ENCODE peak calls at places on chromosome 20, in seven cellular contexts. Q, P, U, S, R, J and T are unnamed samples.

GRCh38 chr20:46348972-46349741 is 40.9 kb upstream of the CDH22 start:
- DNase-seq in U (peak), Q (peak), P (peak), J (peak), R (peak), S (peak), T (peak)

GRCh38 chr20:10185741-10186558 is 32.7 kb upstream of the SNAP25 start:
- DNase-seq in R (no peak), Q (no peak), J (no peak), P (no peak), U (peak), S (no peak), T (no peak)

GRCh38 chr20:14235355-14235754 is 102.1 kb downstream of the FLRT3 start:
- DNase-seq in R (no peak), Q (no peak), S (no peak), J (no peak), P (no peak), U (peak), T (no peak)

GRCh38 chr20:46456255-46457028 is 50.0 kb upstream of the ELMO2 start:
- DNase-seq in U (no peak), P (no peak), J (no peak), S (no peak), R (no peak), Q (no peak), T (no peak)

GRCh38 chr20:32706486-32706885 is 32.7 kb upstream of the C20orf203 start:
- DNase-seq in S (no peak), U (no peak), R (no peak), P (no peak), Q (no peak), J (no peak), T (no peak)

GRCh38 chr20:31484001-31484400 is 8.9 kb downstream of the REM1 start:
- DNase-seq in U (no peak), J (no peak), P (no peak), R (peak), Q (peak), S (no peak), T (no peak)

GRCh38 chr20:44414346-44414714 is 58.8 kb downstream of the HNF4A start:
- DNase-seq in U (no peak), S (no peak), P (no peak), R (no peak), Q (no peak), J (no peak), T (no peak)

GRCh38 chr20:3896302-3896701 is 7.1 kb downstream of the PANK2 start:
- DNase-seq in S (no peak), J (no peak), U (peak), Q (no peak), P (no peak), R (no peak), T (no peak)

GRCh38 chr20:20743511-20744169 is 31.2 kb upstream of the RALGAPA2 start:
- DNase-seq in P (no peak), J (no peak), U (no peak), S (peak), R (peak), Q (peak), T (peak)

GRCh38 chr20:64104667-64105451 is 2.5 kb downstream of the NPBWR2 start:
- DNase-seq in J (peak), Q (no peak), S (no peak), U (no peak), P (peak), R (peak), T (no peak)

GRCh38 chr20:53945478-53945877 is 124.9 kb downstream of the BCAS1 start:
- DNase-seq in P (no peak), Q (no peak), J (no peak), R (no peak), S (no peak), U (no peak), T (no peak)

GRCh38 chr20:35166242-35166830 is 5.5 kb upstream of the PROCR start:
- DNase-seq in J (peak), Q (no peak), P (no peak), S (no peak), R (peak), U (peak), T (peak)

GRCh38 chr20:9024596-9024995 is 44.3 kb upstream of the PLCB4 start:
- DNase-seq in R (no peak), U (no peak), Q (no peak), P (no peak), J (no peak), S (no peak), T (no peak)

GRCh38 chr20:49567421-49568256 is at the start of gene PTGIS:
- DNase-seq in R (peak), J (no peak), U (no peak), S (peak), P (no peak), Q (peak), T (peak)

GRCh38 chr20:38844963-38845362 is 39.5 kb downstream of the PPP1R16B start:
- DNase-seq in U (no peak), S (no peak), P (no peak), J (no peak), R (no peak), Q (no peak), T (no peak)

GRCh38 chr20:48846516-48847492 is 19.0 kb upstream of the PREX1 start:
- DNase-seq in S (peak), U (peak), Q (no peak), P (no peak), J (no peak), R (peak), T (peak)

GRCh38 chr20:37414133-37414532 is 68.2 kb downstream of the SRC start:
- DNase-seq in Q (no peak), U (no peak), J (no peak), R (no peak), P (no peak), S (no peak), T (no peak)

GRCh38 chr20:17863577-17864292 is 104.9 kb downstream of the SNX5 start:
- DNase-seq in J (peak), P (peak), Q (no peak), R (no peak), U (no peak), S (no peak), T (no peak)

GRCh38 chr20:24742989-24743388 is 206.1 kb upstream of the CST7 start:
- DNase-seq in R (no peak), J (no peak), Q (no peak), S (no peak), P (no peak), U (no peak), T (no peak)

GRCh38 chr20:44109951-44110361 is 77.0 kb downstream of the JPH2 start:
- DNase-seq in Q (no peak), U (no peak), R (peak), P (no peak), S (no peak), J (no peak), T (no peak)

GRCh38 chr20:63574156-63574828 is at the start of gene HELZ2:
- DNase-seq in P (no peak), S (peak), R (peak), J (peak), Q (peak), U (peak), T (peak)

GRCh38 chr20:49583343-49583668 is 15.4 kb upstream of the PTGIS start:
- DNase-seq in Q (no peak), P (no peak), U (no peak), R (no peak), S (no peak), J (no peak), T (no peak)

GRCh38 chr20:45345104-45345936 is 2.9 kb downstream of the SDC4 start:
- DNase-seq in S (no peak), P (no peak), U (no peak), R (no peak), J (peak), Q (no peak), T (no peak)

GRCh38 chr20:50144362-50144761 is 9.2 kb downstream of the PEDS1 start:
- DNase-seq in P (no peak), Q (peak), S (no peak), U (peak), J (no peak), R (no peak), T (no peak)

GRCh38 chr20:51402201-51402600 is 140.3 kb downstream of the NFATC2 start:
- DNase-seq in R (no peak), Q (no peak), J (no peak), S (no peak), P (no peak), U (no peak), T (no peak)

GRCh38 chr20:58524814-58525213 is 9.6 kb upstream of the APCDD1L start:
- DNase-seq in J (no peak), S (no peak), P (no peak), R (no peak), U (peak), Q (no peak), T (no peak)

GRCh38 chr20:51757226-51757625 is 11.0 kb downstream of the ATP9A start:
- DNase-seq in U (no peak), S (no peak), J (no peak), P (no peak), Q (no peak), R (no peak), T (no peak)

GRCh38 chr20:29689411-29690225 is 1567.8 kb upstream of the DEFB115 start:
- DNase-seq in S (no peak), R (no peak), Q (no peak), J (peak), P (no peak), U (peak), T (no peak)

GRCh38 chr20:44401770-44402390 is 46.4 kb downstream of the HNF4A start:
- DNase-seq in R (no peak), Q (no peak), U (no peak), S (no peak), P (no peak), J (no peak), T (no peak)

GRCh38 chr20:25072226-25072811 is 9.6 kb downstream of the VSX1 start:
- DNase-seq in Q (no peak), U (peak), J (no peak), P (no peak), R (no peak), S (no peak), T (peak)

GRCh38 chr20:24134930-24135329 is 146.4 kb upstream of the GGTLC1 start:
- DNase-seq in U (no peak), P (no peak), Q (no peak), J (no peak), R (no peak), S (no peak), T (no peak)

GRCh38 chr20:24989162-24989561 is 3.4 kb downstream of the APMAP start:
- DNase-seq in J (no peak), P (peak), Q (no peak), U (no peak), S (no peak), R (no peak), T (no peak)

GRCh38 chr20:32582659-32583580 is 2.2 kb downstream of the NOL4L start:
- DNase-seq in R (peak), S (peak), J (no peak), Q (peak), U (no peak), P (no peak), T (peak)

GRCh38 chr20:32263398-32263954 is 14.0 kb upstream of the KIF3B start:
- DNase-seq in P (no peak), S (no peak), R (no peak), U (no peak), J (no peak), Q (no peak), T (no peak)

GRCh38 chr20:17856024-17856564 is 112.5 kb downstream of the SNX5 start:
- DNase-seq in Q (no peak), S (no peak), R (no peak), U (no peak), J (no peak), P (no peak), T (no peak)

GRCh38 chr20:25987073-25987927 is 290.6 kb upstream of the ZNF337 start:
- DNase-seq in J (peak), R (peak), P (no peak), U (peak), Q (peak), S (no peak), T (peak)

GRCh38 chr20:41476446-41476845 is 109.8 kb upstream of the EMILIN3 start:
- DNase-seq in S (no peak), R (no peak), Q (no peak), U (no peak), P (no peak), J (no peak), T (no peak)

GRCh38 chr20:62191781-62192559 is 9.1 kb downstream of the MTG2 start:
- DNase-seq in R (no peak), J (peak), P (peak), Q (no peak), S (no peak), U (no peak), T (no peak)

GRCh38 chr20:62190639-62191411 is 8.0 kb downstream of the MTG2 start:
- DNase-seq in S (no peak), P (no peak), J (peak), Q (no peak), R (peak), U (no peak), T (no peak)

GRCh38 chr20:62195072-62195400 is 12.2 kb downstream of the MTG2 start:
- DNase-seq in J (no peak), R (no peak), P (no peak), U (no peak), Q (no peak), S (no peak), T (no peak)

GRCh38 chr20:62193079-62194025 is 10.5 kb downstream of the MTG2 start:
- DNase-seq in U (no peak), R (no peak), P (peak), Q (no peak), J (peak), S (no peak), T (no peak)

GRCh38 chr20:62192635-62193034 is 9.8 kb downstream of the MTG2 start:
- DNase-seq in Q (no peak), J (peak), R (no peak), U (no peak), P (peak), S (no peak), T (no peak)
- TF ChIP-seq CTCF in Q (no peak), J (no peak), R (no peak), U (no peak), P (no peak), S (no peak), T (no peak)

GRCh38 chr20:12816009-12816408 is 192.8 kb upstream of the SPTLC3 start:
- DNase-seq in P (no peak), Q (no peak), S (no peak), R (no peak), U (no peak), J (no peak), T (no peak)

GRCh38 chr20:12821249-12821648 is 187.5 kb upstream of the SPTLC3 start:
- DNase-seq in J (no peak), P (no peak), S (no peak), R (no peak), U (no peak), Q (no peak), T (no peak)

DNA sequence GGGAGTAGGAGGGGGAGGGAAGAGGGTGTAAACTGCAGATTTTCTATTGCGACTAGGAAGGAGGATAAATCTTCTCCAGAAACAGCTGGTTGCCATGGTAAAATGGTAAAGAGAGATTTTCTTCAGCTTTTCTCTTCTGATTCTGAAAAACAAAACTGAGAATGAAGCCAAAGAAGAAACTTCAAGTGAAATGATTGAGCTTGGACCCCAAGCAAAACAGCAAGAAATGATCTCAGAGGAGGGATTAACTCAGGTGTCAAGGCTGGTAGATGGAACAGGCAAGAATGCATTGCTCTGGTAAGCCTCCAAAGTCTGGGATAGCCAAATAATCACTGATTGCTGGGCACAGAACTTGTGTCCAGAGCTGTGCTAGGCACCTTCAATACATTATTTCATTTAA is 193.4 kb upstream of the SPTLC3 start:
- DNase-seq in U (no peak), J (no peak), P (no peak), R (no peak), Q (no peak), S (no peak), T (no peak)
- TF ChIP-seq CTCF in U (no peak), J (no peak), P (no peak), R (no peak), Q (no peak), S (no peak), T (no peak)

GRCh38 chr20:7025635-7026034 is 258.1 kb downstream of the BMP2 start:
- DNase-seq in P (no peak), Q (no peak), U (no peak), S (no peak), J (no peak), R (no peak), T (no peak)

GRCh38 chr20:7029005-7029404 is 261.5 kb downstream of the BMP2 start:
- DNase-seq in P (no peak), S (no peak), U (no peak), Q (no peak), R (no peak), J (no peak), T (no peak)

DNA sequence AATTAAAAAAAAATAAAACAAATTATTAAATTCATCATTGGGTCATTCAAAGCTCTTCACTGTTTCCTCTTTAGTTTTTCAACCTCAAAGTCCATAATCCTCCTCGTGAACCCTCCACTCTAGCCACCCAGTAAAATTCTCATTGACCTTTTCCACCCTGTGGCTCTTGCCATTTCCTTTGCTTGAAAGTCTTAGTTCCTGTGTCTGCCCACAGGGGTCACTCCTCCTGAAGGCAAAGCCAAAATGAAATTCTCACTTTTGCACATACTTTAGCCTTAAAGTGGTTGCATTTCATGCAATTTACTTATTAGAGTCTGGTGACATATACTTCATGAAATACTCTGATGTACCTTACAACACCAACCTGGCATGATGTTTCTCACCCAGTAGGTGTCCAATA is 263.7 kb downstream of the BMP2 start:
- DNase-seq in Q (no peak), J (no peak), S (no peak), R (peak), U (peak), P (no peak), T (peak)
- TF ChIP-seq CTCF in Q (no peak), J (no peak), S (peak), R (peak), U (peak), P (no peak), T (peak)

GRCh38 chr20:47784256-47784598 is 1.1 kb downstream of the SULF2 start:
- DNase-seq in S (no peak), R (no peak), Q (no peak), P (no peak), J (no peak), U (no peak), T (no peak)

GRCh38 chr20:47785900-47786762 is 850 bp upstream of the SULF2 start:
- DNase-seq in P (peak), U (peak), J (no peak), R (peak), S (peak), Q (peak), T (peak)

GRCh38 chr20:47782920-47783552 is 2.2 kb downstream of the SULF2 start:
- DNase-seq in U (no peak), R (no peak), S (no peak), P (no peak), J (no peak), Q (no peak), T (no peak)

GRCh38 chr20:47785321-47785899 is at the start of gene SULF2:
- DNase-seq in P (no peak), R (peak), S (no peak), U (no peak), Q (peak), J (no peak), T (peak)

DNA sequence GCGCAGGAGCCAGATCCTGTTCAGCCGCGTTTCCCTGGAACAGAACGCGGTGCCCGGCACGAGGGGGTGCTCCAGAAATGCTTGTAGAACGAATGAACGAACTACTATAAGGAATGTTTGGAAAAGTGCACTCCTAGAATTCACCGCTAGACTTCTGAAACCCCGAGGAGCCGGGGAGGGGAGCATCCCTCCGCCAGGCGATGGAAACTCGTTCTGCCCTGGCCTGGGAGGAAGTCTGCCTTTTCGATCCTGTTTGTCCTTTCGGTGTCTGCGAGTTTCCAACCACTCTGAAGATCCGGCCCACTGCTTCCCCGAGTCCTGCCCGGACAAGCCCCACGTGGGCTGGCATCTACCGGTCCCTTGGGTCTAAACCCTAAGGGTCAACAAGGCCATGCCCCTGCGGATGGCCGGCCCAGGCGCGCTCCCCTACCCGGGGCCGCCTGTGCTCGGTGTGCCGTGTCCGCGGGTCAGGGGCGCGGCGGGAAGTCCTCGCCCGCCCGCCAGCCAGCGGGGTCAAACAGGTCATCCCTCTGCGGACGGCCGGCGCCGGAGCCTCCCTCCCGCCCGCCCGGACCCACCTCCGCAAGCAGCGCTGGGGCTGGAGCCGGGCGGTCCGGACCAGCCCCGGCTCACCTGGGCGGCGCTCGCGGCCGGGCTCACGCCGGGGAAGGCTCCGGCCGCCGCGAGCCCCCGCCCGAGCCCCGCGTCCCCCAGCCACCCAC is 521 bp downstream of the SULF2 start:
- DNase-seq in R (peak), P (no peak), S (peak), U (peak), J (no peak), Q (peak), T (peak)
- TF ChIP-seq CTCF in R (peak), P (no peak), S (peak), U (no peak), J (no peak), Q (peak), T (peak)

DNA sequence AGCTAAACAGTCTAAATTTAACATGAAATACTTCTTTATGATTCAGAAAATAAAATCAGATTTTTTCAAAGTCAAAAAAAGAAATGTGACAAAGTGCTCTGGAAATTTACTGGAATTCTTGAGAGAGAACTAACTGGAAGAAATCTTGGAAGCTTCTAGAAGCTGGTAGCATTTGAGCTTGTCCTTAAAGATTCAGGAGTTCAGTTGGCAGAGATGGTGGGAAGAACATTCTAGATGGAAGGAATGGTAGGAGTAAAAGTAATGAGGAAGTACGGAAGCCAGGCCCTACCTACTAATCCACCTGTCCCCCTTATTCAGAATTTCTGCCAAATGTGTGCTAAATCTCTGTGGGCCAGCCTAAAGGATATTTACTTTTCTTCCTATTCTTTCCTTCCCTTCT is 21.2 kb downstream of the RALY start:
- DNase-seq in Q (no peak), S (no peak), P (no peak), J (no peak), U (no peak), R (no peak), T (no peak)
- TF ChIP-seq CTCF in Q (no peak), S (no peak), P (no peak), J (no peak), U (no peak), R (no peak), T (no peak)

GRCh38 chr20:43032459-43032858 is 157.2 kb downstream of the PTPRT start:
- DNase-seq in R (no peak), U (no peak), J (no peak), Q (no peak), S (no peak), P (no peak), T (no peak)
- TF ChIP-seq CTCF in R (no peak), U (no peak), J (no peak), Q (no peak), S (no peak), P (no peak), T (no peak)